ENCODE peak calls at places on chromosomes 7 and 10, in eight cellular contexts. One of them, this sample, is unnamed.

GRCh38 chr7:39666562-39666961 is 43.2 kb downstream of the RALA start:
- DNase-seq in astrocyte of the cerebellum: no peak
- DNase-seq in Ammon's horn: no peak
- DNase-seq in CD4-positive, alpha-beta memory T cell: no peak
- DNase-seq in foreskin fibroblast: no peak
- DNase-seq in left kidney: no peak
- DNase-seq in OCI-LY7: no peak
- DNase-seq in activated naive CD8-positive, alpha-beta T cell treated with anti-CD3 and anti-CD28 coated beads for 36 hours: no peak
- DNase-seq in this sample: no peak

GRCh38 chr7:118839544-118839943 is 615.0 kb downstream of the ANKRD7 start:
- DNase-seq in CD4-positive, alpha-beta memory T cell: no peak
- DNase-seq in activated naive CD8-positive, alpha-beta T cell treated with anti-CD3 and anti-CD28 coated beads for 36 hours: no peak
- DNase-seq in foreskin fibroblast: no peak
- DNase-seq in astrocyte of the cerebellum: no peak
- DNase-seq in Ammon's horn: no peak
- DNase-seq in OCI-LY7: no peak
- DNase-seq in left kidney: no peak
- DNase-seq in this sample: no peak

GRCh38 chr7:73702226-73702625 is 17.2 kb downstream of the STX1A start:
- DNase-seq in activated naive CD8-positive, alpha-beta T cell treated with anti-CD3 and anti-CD28 coated beads for 36 hours: no peak
- DNase-seq in astrocyte of the cerebellum: no peak
- DNase-seq in Ammon's horn: no peak
- DNase-seq in OCI-LY7: no peak
- DNase-seq in foreskin fibroblast: no peak
- DNase-seq in left kidney: no peak
- DNase-seq in CD4-positive, alpha-beta memory T cell: no peak
- DNase-seq in this sample: no peak

GRCh38 chr7:80131675-80132435 is 2.8 kb upstream of the GNAI1 start:
- DNase-seq in foreskin fibroblast: no peak
- DNase-seq in OCI-LY7: no peak
- DNase-seq in activated naive CD8-positive, alpha-beta T cell treated with anti-CD3 and anti-CD28 coated beads for 36 hours: no peak
- DNase-seq in CD4-positive, alpha-beta memory T cell: no peak
- DNase-seq in astrocyte of the cerebellum: no peak
- DNase-seq in Ammon's horn: no peak
- DNase-seq in left kidney: no peak
- DNase-seq in this sample: no peak

GRCh38 chr10:99630439-99630838 is 10.2 kb upstream of the SLC25A28 start:
- DNase-seq in left kidney: peak
- DNase-seq in CD4-positive, alpha-beta memory T cell: no peak
- DNase-seq in OCI-LY7: peak
- DNase-seq in Ammon's horn: no peak
- DNase-seq in foreskin fibroblast: peak
- DNase-seq in activated naive CD8-positive, alpha-beta T cell treated with anti-CD3 and anti-CD28 coated beads for 36 hours: no peak
- DNase-seq in astrocyte of the cerebellum: peak
- DNase-seq in this sample: no peak

GRCh38 chr7:129688503-129689222 is 77.1 kb downstream of the NRF1 start:
- DNase-seq in OCI-LY7: no peak
- DNase-seq in CD4-positive, alpha-beta memory T cell: no peak
- DNase-seq in Ammon's horn: no peak
- DNase-seq in foreskin fibroblast: no peak
- DNase-seq in left kidney: no peak
- DNase-seq in astrocyte of the cerebellum: no peak
- DNase-seq in activated naive CD8-positive, alpha-beta T cell treated with anti-CD3 and anti-CD28 coated beads for 36 hours: no peak
- DNase-seq in this sample: no peak

GRCh38 chr7:95550546-95550945 is 45.8 kb downstream of the PDK4 start:
- DNase-seq in astrocyte of the cerebellum: no peak
- DNase-seq in left kidney: no peak
- DNase-seq in OCI-LY7: no peak
- DNase-seq in Ammon's horn: no peak
- DNase-seq in CD4-positive, alpha-beta memory T cell: no peak
- DNase-seq in activated naive CD8-positive, alpha-beta T cell treated with anti-CD3 and anti-CD28 coated beads for 36 hours: no peak
- DNase-seq in foreskin fibroblast: no peak
- DNase-seq in this sample: no peak

GRCh38 chr7:42677751-42678231 is 234.1 kb downstream of the C7orf25 start:
- DNase-seq in Ammon's horn: no peak
- DNase-seq in CD4-positive, alpha-beta memory T cell: no peak
- DNase-seq in left kidney: peak
- DNase-seq in astrocyte of the cerebellum: peak
- DNase-seq in activated naive CD8-positive, alpha-beta T cell treated with anti-CD3 and anti-CD28 coated beads for 36 hours: no peak
- DNase-seq in OCI-LY7: no peak
- DNase-seq in foreskin fibroblast: peak
- DNase-seq in this sample: no peak

GRCh38 chr10:59682986-59683937 is 26.4 kb downstream of the SLC16A9 start:
- DNase-seq in left kidney: no peak
- DNase-seq in CD4-positive, alpha-beta memory T cell: no peak
- DNase-seq in foreskin fibroblast: no peak
- DNase-seq in Ammon's horn: no peak
- DNase-seq in astrocyte of the cerebellum: no peak
- DNase-seq in OCI-LY7: no peak
- DNase-seq in activated naive CD8-positive, alpha-beta T cell treated with anti-CD3 and anti-CD28 coated beads for 36 hours: no peak
- DNase-seq in this sample: no peak

GRCh38 chr10:62694537-62695126 is 109.9 kb upstream of the ADO start:
- DNase-seq in foreskin fibroblast: no peak
- DNase-seq in Ammon's horn: no peak
- DNase-seq in CD4-positive, alpha-beta memory T cell: peak
- DNase-seq in astrocyte of the cerebellum: no peak
- DNase-seq in left kidney: no peak
- DNase-seq in activated naive CD8-positive, alpha-beta T cell treated with anti-CD3 and anti-CD28 coated beads for 36 hours: no peak
- DNase-seq in OCI-LY7: no peak
- DNase-seq in this sample: no peak

GRCh38 chr7:149225106-149225505 is 14.3 kb upstream of the ZNF212 start:
- DNase-seq in astrocyte of the cerebellum: no peak
- DNase-seq in Ammon's horn: no peak
- DNase-seq in foreskin fibroblast: no peak
- DNase-seq in activated naive CD8-positive, alpha-beta T cell treated with anti-CD3 and anti-CD28 coated beads for 36 hours: no peak
- DNase-seq in CD4-positive, alpha-beta memory T cell: no peak
- DNase-seq in left kidney: no peak
- DNase-seq in OCI-LY7: no peak
- DNase-seq in this sample: no peak

GRCh38 chr10:9437131-9437530 is 1382.6 kb downstream of the GATA3 start:
- DNase-seq in left kidney: no peak
- DNase-seq in astrocyte of the cerebellum: peak
- DNase-seq in CD4-positive, alpha-beta memory T cell: no peak
- DNase-seq in Ammon's horn: no peak
- DNase-seq in foreskin fibroblast: no peak
- DNase-seq in OCI-LY7: no peak
- DNase-seq in activated naive CD8-positive, alpha-beta T cell treated with anti-CD3 and anti-CD28 coated beads for 36 hours: no peak
- DNase-seq in this sample: no peak

GRCh38 chr7:8751557-8752231 is 318.3 kb downstream of the NXPH1 start:
- DNase-seq in astrocyte of the cerebellum: no peak
- DNase-seq in foreskin fibroblast: no peak
- DNase-seq in Ammon's horn: no peak
- DNase-seq in left kidney: no peak
- DNase-seq in activated naive CD8-positive, alpha-beta T cell treated with anti-CD3 and anti-CD28 coated beads for 36 hours: no peak
- DNase-seq in OCI-LY7: no peak
- DNase-seq in CD4-positive, alpha-beta memory T cell: no peak
- DNase-seq in this sample: no peak

GRCh38 chr7:42137941-42138340 is 99.1 kb downstream of the GLI3 start:
- DNase-seq in activated naive CD8-positive, alpha-beta T cell treated with anti-CD3 and anti-CD28 coated beads for 36 hours: no peak
- DNase-seq in Ammon's horn: no peak
- DNase-seq in OCI-LY7: no peak
- DNase-seq in CD4-positive, alpha-beta memory T cell: no peak
- DNase-seq in left kidney: no peak
- DNase-seq in astrocyte of the cerebellum: no peak
- DNase-seq in foreskin fibroblast: no peak
- DNase-seq in this sample: no peak

GRCh38 chr10:31340343-31340742 is 21.3 kb downstream of the ZEB1 start:
- DNase-seq in foreskin fibroblast: no peak
- DNase-seq in activated naive CD8-positive, alpha-beta T cell treated with anti-CD3 and anti-CD28 coated beads for 36 hours: no peak
- DNase-seq in left kidney: no peak
- DNase-seq in OCI-LY7: no peak
- DNase-seq in astrocyte of the cerebellum: no peak
- DNase-seq in CD4-positive, alpha-beta memory T cell: no peak
- DNase-seq in Ammon's horn: no peak
- DNase-seq in this sample: peak

GRCh38 chr10:35340975-35341374 is 4.7 kb downstream of the CCNY start:
- DNase-seq in activated naive CD8-positive, alpha-beta T cell treated with anti-CD3 and anti-CD28 coated beads for 36 hours: peak
- DNase-seq in left kidney: no peak
- DNase-seq in OCI-LY7: no peak
- DNase-seq in Ammon's horn: no peak
- DNase-seq in CD4-positive, alpha-beta memory T cell: no peak
- DNase-seq in astrocyte of the cerebellum: no peak
- DNase-seq in foreskin fibroblast: peak
- DNase-seq in this sample: no peak

GRCh38 chr7:99898836-99899235 is 20.5 kb downstream of the TRIM4 start:
- DNase-seq in astrocyte of the cerebellum: no peak
- DNase-seq in left kidney: peak
- DNase-seq in CD4-positive, alpha-beta memory T cell: no peak
- DNase-seq in foreskin fibroblast: no peak
- DNase-seq in activated naive CD8-positive, alpha-beta T cell treated with anti-CD3 and anti-CD28 coated beads for 36 hours: no peak
- DNase-seq in OCI-LY7: no peak
- DNase-seq in Ammon's horn: no peak
- DNase-seq in this sample: no peak

GRCh38 chr7:150986099-150986512 is 4.7 kb upstream of the NOS3 start:
- DNase-seq in left kidney: peak
- DNase-seq in foreskin fibroblast: peak
- DNase-seq in Ammon's horn: peak
- DNase-seq in OCI-LY7: peak
- DNase-seq in CD4-positive, alpha-beta memory T cell: peak
- DNase-seq in astrocyte of the cerebellum: no peak
- DNase-seq in activated naive CD8-positive, alpha-beta T cell treated with anti-CD3 and anti-CD28 coated beads for 36 hours: peak
- DNase-seq in this sample: peak

GRCh38 chr7:123640583-123640982 is 15.1 kb upstream of the LMOD2 start:
- DNase-seq in left kidney: no peak
- DNase-seq in Ammon's horn: no peak
- DNase-seq in CD4-positive, alpha-beta memory T cell: no peak
- DNase-seq in foreskin fibroblast: no peak
- DNase-seq in astrocyte of the cerebellum: no peak
- DNase-seq in activated naive CD8-positive, alpha-beta T cell treated with anti-CD3 and anti-CD28 coated beads for 36 hours: no peak
- DNase-seq in OCI-LY7: no peak
- DNase-seq in this sample: no peak

GRCh38 chr10:75959209-75959608 is 527.8 kb downstream of the LRMDA start:
- DNase-seq in astrocyte of the cerebellum: peak
- DNase-seq in OCI-LY7: no peak
- DNase-seq in Ammon's horn: no peak
- DNase-seq in CD4-positive, alpha-beta memory T cell: no peak
- DNase-seq in left kidney: no peak
- DNase-seq in foreskin fibroblast: peak
- DNase-seq in activated naive CD8-positive, alpha-beta T cell treated with anti-CD3 and anti-CD28 coated beads for 36 hours: no peak
- DNase-seq in this sample: no peak

GRCh38 chr10:17056781-17057191 is 72.8 kb downstream of the CUBN start:
- DNase-seq in left kidney: no peak
- DNase-seq in CD4-positive, alpha-beta memory T cell: no peak
- DNase-seq in foreskin fibroblast: peak
- DNase-seq in activated naive CD8-positive, alpha-beta T cell treated with anti-CD3 and anti-CD28 coated beads for 36 hours: no peak
- DNase-seq in OCI-LY7: no peak
- DNase-seq in astrocyte of the cerebellum: peak
- DNase-seq in Ammon's horn: no peak
- DNase-seq in this sample: no peak

GRCh38 chr7:155587486-155587885 is 41.1 kb upstream of the CNPY1 start:
- DNase-seq in OCI-LY7: no peak
- DNase-seq in activated naive CD8-positive, alpha-beta T cell treated with anti-CD3 and anti-CD28 coated beads for 36 hours: no peak
- DNase-seq in CD4-positive, alpha-beta memory T cell: no peak
- DNase-seq in foreskin fibroblast: no peak
- DNase-seq in astrocyte of the cerebellum: no peak
- DNase-seq in Ammon's horn: no peak
- DNase-seq in left kidney: no peak
- DNase-seq in this sample: no peak

GRCh38 chr7:115707684-115708341 is 322.8 kb downstream of the TFEC start:
- DNase-seq in astrocyte of the cerebellum: no peak
- DNase-seq in foreskin fibroblast: no peak
- DNase-seq in Ammon's horn: peak
- DNase-seq in OCI-LY7: no peak
- DNase-seq in CD4-positive, alpha-beta memory T cell: no peak
- DNase-seq in activated naive CD8-positive, alpha-beta T cell treated with anti-CD3 and anti-CD28 coated beads for 36 hours: no peak
- DNase-seq in left kidney: peak
- DNase-seq in this sample: peak

GRCh38 chr7:54545241-54545563 is 3.0 kb downstream of the VSTM2A start:
- DNase-seq in CD4-positive, alpha-beta memory T cell: no peak
- DNase-seq in OCI-LY7: no peak
- DNase-seq in left kidney: peak
- DNase-seq in Ammon's horn: no peak
- DNase-seq in activated naive CD8-positive, alpha-beta T cell treated with anti-CD3 and anti-CD28 coated beads for 36 hours: no peak
- DNase-seq in astrocyte of the cerebellum: no peak
- DNase-seq in foreskin fibroblast: no peak
- DNase-seq in this sample: no peak

GRCh38 chr7:100865971-100866720 is 1.0 kb upstream of the TRIP6 start:
- DNase-seq in astrocyte of the cerebellum: no peak
- DNase-seq in foreskin fibroblast: peak
- DNase-seq in left kidney: no peak
- DNase-seq in CD4-positive, alpha-beta memory T cell: no peak
- DNase-seq in activated naive CD8-positive, alpha-beta T cell treated with anti-CD3 and anti-CD28 coated beads for 36 hours: peak
- DNase-seq in Ammon's horn: peak
- DNase-seq in OCI-LY7: no peak
- DNase-seq in this sample: no peak

GRCh38 chr7:27201231-27202017 is 1.5 kb upstream of the HOXA13 start:
- DNase-seq in Ammon's horn: peak
- DNase-seq in foreskin fibroblast: no peak
- DNase-seq in OCI-LY7: peak
- DNase-seq in left kidney: peak
- DNase-seq in CD4-positive, alpha-beta memory T cell: no peak
- DNase-seq in astrocyte of the cerebellum: no peak
- DNase-seq in activated naive CD8-positive, alpha-beta T cell treated with anti-CD3 and anti-CD28 coated beads for 36 hours: no peak
- DNase-seq in this sample: no peak

GRCh38 chr10:97898429-97898828 is 48.8 kb downstream of the GOLGA7B start:
- DNase-seq in activated naive CD8-positive, alpha-beta T cell treated with anti-CD3 and anti-CD28 coated beads for 36 hours: no peak
- DNase-seq in Ammon's horn: no peak
- DNase-seq in astrocyte of the cerebellum: no peak
- DNase-seq in foreskin fibroblast: no peak
- DNase-seq in left kidney: peak
- DNase-seq in OCI-LY7: no peak
- DNase-seq in CD4-positive, alpha-beta memory T cell: no peak
- DNase-seq in this sample: no peak

GRCh38 chr7:44325181-44325671 is at the start of gene CAMK2B:
- DNase-seq in OCI-LY7: no peak
- DNase-seq in CD4-positive, alpha-beta memory T cell: no peak
- DNase-seq in astrocyte of the cerebellum: no peak
- DNase-seq in foreskin fibroblast: no peak
- DNase-seq in Ammon's horn: no peak
- DNase-seq in left kidney: peak
- DNase-seq in activated naive CD8-positive, alpha-beta T cell treated with anti-CD3 and anti-CD28 coated beads for 36 hours: peak
- DNase-seq in this sample: no peak

GRCh38 chr7:16579216-16579615 is 52.6 kb downstream of the LRRC72 start:
- DNase-seq in foreskin fibroblast: no peak
- DNase-seq in CD4-positive, alpha-beta memory T cell: no peak
- DNase-seq in left kidney: no peak
- DNase-seq in astrocyte of the cerebellum: no peak
- DNase-seq in OCI-LY7: no peak
- DNase-seq in activated naive CD8-positive, alpha-beta T cell treated with anti-CD3 and anti-CD28 coated beads for 36 hours: no peak
- DNase-seq in Ammon's horn: no peak
- DNase-seq in this sample: no peak

GRCh38 chr7:18829518-18830252 is 287.8 kb downstream of the TWIST1 start:
- DNase-seq in foreskin fibroblast: peak
- DNase-seq in astrocyte of the cerebellum: peak
- DNase-seq in left kidney: peak
- DNase-seq in activated naive CD8-positive, alpha-beta T cell treated with anti-CD3 and anti-CD28 coated beads for 36 hours: no peak
- DNase-seq in OCI-LY7: no peak
- DNase-seq in Ammon's horn: peak
- DNase-seq in CD4-positive, alpha-beta memory T cell: no peak
- DNase-seq in this sample: no peak

GRCh38 chr7:68158686-68159255 is 1162.1 kb downstream of the TYW1 start:
- DNase-seq in CD4-positive, alpha-beta memory T cell: no peak
- DNase-seq in OCI-LY7: no peak
- DNase-seq in left kidney: peak
- DNase-seq in astrocyte of the cerebellum: no peak
- DNase-seq in Ammon's horn: peak
- DNase-seq in foreskin fibroblast: no peak
- DNase-seq in activated naive CD8-positive, alpha-beta T cell treated with anti-CD3 and anti-CD28 coated beads for 36 hours: no peak
- DNase-seq in this sample: no peak

GRCh38 chr10:110530131-110530831 is 32.6 kb downstream of the DUSP5 start:
- DNase-seq in Ammon's horn: no peak
- DNase-seq in astrocyte of the cerebellum: no peak
- DNase-seq in left kidney: peak
- DNase-seq in OCI-LY7: no peak
- DNase-seq in CD4-positive, alpha-beta memory T cell: no peak
- DNase-seq in foreskin fibroblast: peak
- DNase-seq in activated naive CD8-positive, alpha-beta T cell treated with anti-CD3 and anti-CD28 coated beads for 36 hours: peak
- DNase-seq in this sample: no peak

GRCh38 chr10:24552346-24553016 is 171.2 kb downstream of the ARHGAP21 start:
- DNase-seq in astrocyte of the cerebellum: no peak
- DNase-seq in CD4-positive, alpha-beta memory T cell: no peak
- DNase-seq in Ammon's horn: no peak
- DNase-seq in left kidney: peak
- DNase-seq in activated naive CD8-positive, alpha-beta T cell treated with anti-CD3 and anti-CD28 coated beads for 36 hours: peak
- DNase-seq in foreskin fibroblast: no peak
- DNase-seq in OCI-LY7: peak
- DNase-seq in this sample: no peak

GRCh38 chr10:58335306-58336005 is 650 bp downstream of the UBE2D1 start:
- DNase-seq in foreskin fibroblast: peak
- DNase-seq in CD4-positive, alpha-beta memory T cell: peak
- DNase-seq in left kidney: peak
- DNase-seq in Ammon's horn: peak
- DNase-seq in activated naive CD8-positive, alpha-beta T cell treated with anti-CD3 and anti-CD28 coated beads for 36 hours: no peak
- DNase-seq in astrocyte of the cerebellum: no peak
- DNase-seq in OCI-LY7: no peak
- DNase-seq in this sample: no peak

This sample was measured in NCI-H774.